ENCODE peak calls at places on chromosomes 16 and 17, in eight cellular contexts. One of them, this sample, is unnamed.

GRCh38 chr17:17304521-17304985 is 1.4 kb downstream of the NT5M start:
- DNase-seq in B cell: no peak
- DNase-seq in astrocyte: no peak
- DNase-seq in right lobe of liver: no peak
- DNase-seq in omental fat pad: no peak
- DNase-seq in sigmoid colon: no peak
- DNase-seq in ascending aorta: no peak
- DNase-seq in cardiac muscle cell: no peak
- DNase-seq in this sample: no peak

GRCh38 chr16:17015702-17016101 is 455.1 kb downstream of the XYLT1 start:
- DNase-seq in B cell: no peak
- DNase-seq in astrocyte: no peak
- DNase-seq in right lobe of liver: no peak
- DNase-seq in omental fat pad: no peak
- DNase-seq in sigmoid colon: no peak
- DNase-seq in ascending aorta: no peak
- DNase-seq in cardiac muscle cell: no peak
- DNase-seq in this sample: no peak

GRCh38 chr16:3115011-3115410 is 2.6 kb downstream of the ZNF205 start:
- DNase-seq in B cell: no peak
- DNase-seq in astrocyte: no peak
- DNase-seq in right lobe of liver: no peak
- DNase-seq in omental fat pad: no peak
- DNase-seq in sigmoid colon: no peak
- DNase-seq in ascending aorta: no peak
- DNase-seq in cardiac muscle cell: no peak
- DNase-seq in this sample: no peak

GRCh38 chr17:54899721-54900456 is 763 bp upstream of the TOM1L1 start:
- DNase-seq in B cell: no peak
- DNase-seq in astrocyte: no peak
- DNase-seq in right lobe of liver: no peak
- DNase-seq in omental fat pad: no peak
- DNase-seq in sigmoid colon: no peak
- DNase-seq in ascending aorta: no peak
- DNase-seq in cardiac muscle cell: no peak
- DNase-seq in this sample: no peak

GRCh38 chr17:49294126-49294525 is 63.5 kb upstream of the PHOSPHO1 start:
- DNase-seq in B cell: no peak
- DNase-seq in astrocyte: no peak
- DNase-seq in right lobe of liver: no peak
- DNase-seq in omental fat pad: no peak
- DNase-seq in sigmoid colon: no peak
- DNase-seq in ascending aorta: no peak
- DNase-seq in cardiac muscle cell: no peak
- DNase-seq in this sample: no peak

GRCh38 chr16:50213939-50214519 is 52.3 kb upstream of the ADCY7 start:
- DNase-seq in B cell: peak
- DNase-seq in astrocyte: no peak
- DNase-seq in right lobe of liver: no peak
- DNase-seq in omental fat pad: no peak
- DNase-seq in sigmoid colon: no peak
- DNase-seq in ascending aorta: no peak
- DNase-seq in cardiac muscle cell: peak
- DNase-seq in this sample: no peak

GRCh38 chr16:10957771-10958486 is 13.6 kb downstream of the CLEC16A start:
- DNase-seq in B cell: no peak
- DNase-seq in astrocyte: peak
- DNase-seq in right lobe of liver: no peak
- DNase-seq in omental fat pad: no peak
- DNase-seq in sigmoid colon: no peak
- DNase-seq in ascending aorta: no peak
- DNase-seq in cardiac muscle cell: no peak
- DNase-seq in this sample: no peak

GRCh38 chr17:47934856-47935255 is 6.5 kb upstream of the PNPO start:
- DNase-seq in B cell: no peak
- DNase-seq in astrocyte: peak
- DNase-seq in right lobe of liver: no peak
- DNase-seq in omental fat pad: no peak
- DNase-seq in sigmoid colon: no peak
- DNase-seq in ascending aorta: no peak
- DNase-seq in cardiac muscle cell: no peak
- DNase-seq in this sample: no peak

GRCh38 chr17:42937712-42938596 is 26.3 kb downstream of the AARSD1 start:
- DNase-seq in B cell: peak
- DNase-seq in astrocyte: peak
- DNase-seq in right lobe of liver: no peak
- DNase-seq in omental fat pad: no peak
- DNase-seq in sigmoid colon: peak
- DNase-seq in ascending aorta: no peak
- DNase-seq in cardiac muscle cell: peak
- DNase-seq in this sample: no peak

GRCh38 chr17:50203589-50204345 is 2.3 kb upstream of the COL1A1 start:
- DNase-seq in B cell: no peak
- DNase-seq in astrocyte: peak
- DNase-seq in right lobe of liver: no peak
- DNase-seq in omental fat pad: no peak
- DNase-seq in sigmoid colon: peak
- DNase-seq in ascending aorta: no peak
- DNase-seq in cardiac muscle cell: peak
- DNase-seq in this sample: no peak

GRCh38 chr17:78559749-78560368 is 17.3 kb downstream of the DNAH17 start:
- DNase-seq in B cell: no peak
- DNase-seq in astrocyte: no peak
- DNase-seq in right lobe of liver: no peak
- DNase-seq in omental fat pad: no peak
- DNase-seq in sigmoid colon: no peak
- DNase-seq in ascending aorta: no peak
- DNase-seq in cardiac muscle cell: no peak
- DNase-seq in this sample: no peak

GRCh38 chr16:72355561-72355960 is 183.6 kb upstream of the PMFBP1 start:
- DNase-seq in B cell: no peak
- DNase-seq in astrocyte: peak
- DNase-seq in right lobe of liver: no peak
- DNase-seq in omental fat pad: no peak
- DNase-seq in sigmoid colon: no peak
- DNase-seq in ascending aorta: no peak
- DNase-seq in cardiac muscle cell: peak
- DNase-seq in this sample: no peak

GRCh38 chr16:87416826-87417471 is 24.8 kb downstream of the MAP1LC3B start:
- DNase-seq in B cell: no peak
- DNase-seq in astrocyte: peak
- DNase-seq in right lobe of liver: no peak
- DNase-seq in omental fat pad: no peak
- DNase-seq in sigmoid colon: peak
- DNase-seq in ascending aorta: no peak
- DNase-seq in cardiac muscle cell: peak
- DNase-seq in this sample: peak

GRCh38 chr17:73251871-73252270 is 9.8 kb downstream of the CPSF4L start:
- DNase-seq in B cell: no peak
- DNase-seq in astrocyte: no peak
- DNase-seq in right lobe of liver: no peak
- DNase-seq in omental fat pad: no peak
- DNase-seq in sigmoid colon: no peak
- DNase-seq in ascending aorta: no peak
- DNase-seq in cardiac muscle cell: no peak
- DNase-seq in this sample: no peak

GRCh38 chr16:397736-398332 is 835 bp downstream of the NME4 start:
- DNase-seq in B cell: peak
- DNase-seq in astrocyte: peak
- DNase-seq in right lobe of liver: peak
- DNase-seq in omental fat pad: no peak
- DNase-seq in sigmoid colon: peak
- DNase-seq in ascending aorta: peak
- DNase-seq in cardiac muscle cell: peak
- DNase-seq in this sample: peak

GRCh38 chr16:83402969-83403368 is 404.8 kb upstream of the HSBP1 start:
- DNase-seq in B cell: no peak
- DNase-seq in astrocyte: peak
- DNase-seq in right lobe of liver: no peak
- DNase-seq in omental fat pad: no peak
- DNase-seq in sigmoid colon: no peak
- DNase-seq in ascending aorta: no peak
- DNase-seq in cardiac muscle cell: peak
- DNase-seq in this sample: no peak

DNA sequence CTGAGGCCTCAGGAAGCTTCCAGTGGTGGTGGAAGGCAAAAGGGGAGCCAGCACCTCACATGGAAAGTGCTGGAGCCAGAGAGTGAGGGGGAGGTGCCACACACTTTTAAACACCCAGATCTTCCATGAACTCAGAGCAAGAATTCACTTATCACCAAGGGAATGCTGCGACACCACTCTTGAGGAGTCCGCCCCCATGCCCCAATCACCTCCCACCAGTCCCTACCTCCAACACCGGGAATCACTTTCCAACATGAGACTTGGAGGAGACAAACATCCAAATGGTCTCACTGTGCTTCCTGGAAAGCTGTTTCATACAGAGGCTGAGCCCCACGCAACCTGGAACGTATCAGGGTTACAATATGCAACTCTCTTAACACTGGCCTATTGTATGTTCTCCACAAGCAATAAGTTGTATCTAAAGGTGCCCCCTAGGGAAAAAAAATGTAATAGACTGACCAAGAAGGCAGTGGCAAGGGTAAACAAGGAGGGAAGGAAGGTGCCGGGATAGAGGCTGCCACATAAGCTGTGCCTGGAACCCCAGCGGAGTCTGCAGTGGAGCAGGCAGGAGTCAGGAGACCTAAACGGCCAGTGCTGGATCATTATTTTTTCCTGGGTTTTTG is 106.7 kb upstream of the FOXF1 start:
- DNase-seq in B cell: no peak
- DNase-seq in astrocyte: no peak
- DNase-seq in right lobe of liver: no peak
- DNase-seq in omental fat pad: no peak
- DNase-seq in sigmoid colon: no peak
- DNase-seq in ascending aorta: no peak
- DNase-seq in cardiac muscle cell: peak
- DNase-seq in this sample: no peak
- TF ChIP-seq CTCF in B cell: no peak
- TF ChIP-seq CTCF in astrocyte: no peak
- TF ChIP-seq CTCF in right lobe of liver: no peak
- TF ChIP-seq CTCF in omental fat pad: no peak
- TF ChIP-seq CTCF in sigmoid colon: no peak
- TF ChIP-seq CTCF in ascending aorta: no peak
- TF ChIP-seq CTCF in cardiac muscle cell: peak
- TF ChIP-seq CTCF in this sample: no peak

DNA sequence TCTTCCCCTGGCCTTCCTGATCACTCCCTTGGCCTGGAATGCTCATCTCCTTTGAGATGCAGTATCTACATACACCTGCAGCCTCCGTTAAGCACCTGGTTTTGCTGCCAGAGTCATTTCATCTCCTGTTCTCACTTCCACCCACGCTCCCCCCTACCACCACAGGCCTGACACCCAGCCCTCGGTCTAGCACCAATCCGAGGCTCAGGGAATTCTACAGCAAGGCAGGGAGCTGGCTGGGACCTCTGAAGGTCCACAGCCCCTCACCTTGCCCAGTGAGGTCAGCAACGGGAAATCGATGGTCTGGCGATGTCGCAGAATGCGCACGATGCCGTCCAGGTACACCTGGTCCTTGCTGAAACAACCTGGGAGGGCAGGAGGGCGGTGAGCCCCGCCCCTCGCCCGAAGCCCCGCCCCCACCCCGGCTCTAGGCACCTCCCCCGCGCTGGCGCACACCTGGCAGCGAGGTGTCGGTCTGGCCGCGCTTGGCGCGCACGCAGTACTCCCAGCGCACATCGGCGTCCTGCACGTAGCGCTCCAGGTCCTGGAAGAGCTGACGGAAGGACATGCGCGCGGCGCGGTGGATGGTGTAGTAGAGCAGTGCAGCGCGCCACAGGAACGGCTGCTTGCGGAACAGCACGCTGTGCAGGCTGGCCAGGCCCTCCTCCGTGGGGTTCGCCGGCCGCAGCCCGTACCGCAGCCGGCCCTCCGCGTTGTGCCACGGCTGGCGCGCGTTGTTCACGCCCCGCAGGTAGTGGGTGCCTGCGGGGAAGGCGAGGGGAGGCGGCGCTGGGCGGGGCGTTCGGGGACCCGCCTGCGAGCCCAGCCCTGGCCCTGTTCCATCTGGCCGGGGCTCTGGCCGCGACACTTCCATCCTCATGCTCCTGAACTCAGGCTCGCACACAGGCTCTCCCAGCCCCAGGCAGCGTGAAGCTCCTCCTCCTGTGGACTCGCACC is 5.7 kb downstream of the MATCAP1 start:
- DNase-seq in B cell: peak
- DNase-seq in astrocyte: no peak
- DNase-seq in right lobe of liver: peak
- DNase-seq in omental fat pad: no peak
- DNase-seq in sigmoid colon: peak
- DNase-seq in ascending aorta: no peak
- DNase-seq in cardiac muscle cell: peak
- DNase-seq in this sample: no peak
- TF ChIP-seq CTCF in B cell: no peak
- TF ChIP-seq CTCF in astrocyte: no peak
- TF ChIP-seq CTCF in right lobe of liver: peak
- TF ChIP-seq CTCF in omental fat pad: no peak
- TF ChIP-seq CTCF in sigmoid colon: no peak
- TF ChIP-seq CTCF in ascending aorta: no peak
- TF ChIP-seq CTCF in cardiac muscle cell: no peak
- TF ChIP-seq CTCF in this sample: peak

GRCh38 chr16:22816475-22816874 is 2.5 kb downstream of the HS3ST2 start:
- DNase-seq in B cell: no peak
- DNase-seq in astrocyte: no peak
- DNase-seq in right lobe of liver: no peak
- DNase-seq in omental fat pad: no peak
- DNase-seq in sigmoid colon: no peak
- DNase-seq in ascending aorta: peak
- DNase-seq in cardiac muscle cell: no peak
- DNase-seq in this sample: no peak
- TF ChIP-seq CTCF in B cell: no peak
- TF ChIP-seq CTCF in astrocyte: no peak
- TF ChIP-seq CTCF in right lobe of liver: no peak
- TF ChIP-seq CTCF in omental fat pad: no peak
- TF ChIP-seq CTCF in sigmoid colon: no peak
- TF ChIP-seq CTCF in ascending aorta: no peak
- TF ChIP-seq CTCF in cardiac muscle cell: no peak
- TF ChIP-seq CTCF in this sample: no peak

GRCh38 chr16:30987581-30988190 is 2.7 kb downstream of the HSD3B7 start:
- DNase-seq in B cell: no peak
- DNase-seq in astrocyte: no peak
- DNase-seq in right lobe of liver: no peak
- DNase-seq in omental fat pad: no peak
- DNase-seq in sigmoid colon: no peak
- DNase-seq in ascending aorta: no peak
- DNase-seq in cardiac muscle cell: no peak
- DNase-seq in this sample: no peak

GRCh38 chr16:30983898-30984610 is 953 bp upstream of the HSD3B7 start:
- DNase-seq in B cell: no peak
- DNase-seq in astrocyte: no peak
- DNase-seq in right lobe of liver: no peak
- DNase-seq in omental fat pad: no peak
- DNase-seq in sigmoid colon: no peak
- DNase-seq in ascending aorta: no peak
- DNase-seq in cardiac muscle cell: no peak
- DNase-seq in this sample: no peak

GRCh38 chr16:30984669-30985400 is at the start of gene HSD3B7:
- DNase-seq in B cell: peak
- DNase-seq in astrocyte: peak
- DNase-seq in right lobe of liver: peak
- DNase-seq in omental fat pad: peak
- DNase-seq in sigmoid colon: peak
- DNase-seq in ascending aorta: peak
- DNase-seq in cardiac muscle cell: peak
- DNase-seq in this sample: no peak

GRCh38 chr16:30986129-30986991 is 1.4 kb downstream of the HSD3B7 start:
- DNase-seq in B cell: no peak
- DNase-seq in astrocyte: no peak
- DNase-seq in right lobe of liver: no peak
- DNase-seq in omental fat pad: no peak
- DNase-seq in sigmoid colon: no peak
- DNase-seq in ascending aorta: no peak
- DNase-seq in cardiac muscle cell: no peak
- DNase-seq in this sample: no peak

GRCh38 chr16:30985401-30986128 is 558 bp downstream of the HSD3B7 start:
- DNase-seq in B cell: no peak
- DNase-seq in astrocyte: no peak
- DNase-seq in right lobe of liver: peak
- DNase-seq in omental fat pad: no peak
- DNase-seq in sigmoid colon: no peak
- DNase-seq in ascending aorta: no peak
- DNase-seq in cardiac muscle cell: no peak
- DNase-seq in this sample: no peak
- TF ChIP-seq CTCF in B cell: no peak
- TF ChIP-seq CTCF in astrocyte: no peak
- TF ChIP-seq CTCF in right lobe of liver: no peak
- TF ChIP-seq CTCF in omental fat pad: no peak
- TF ChIP-seq CTCF in sigmoid colon: no peak
- TF ChIP-seq CTCF in ascending aorta: no peak
- TF ChIP-seq CTCF in cardiac muscle cell: no peak
- TF ChIP-seq CTCF in this sample: no peak

This sample was measured in chondrocyte.